ENCODE peak calls at places on chromosomes 6 and 20, in five cellular contexts. G is K562, J is IMR-90, K is fibroblast of lung, N is tibial nerve. Z is an unnamed sample.

GRCh38 chr6:1604347-1604990 is 5.2 kb upstream of the FOXC1 start:
- DNase-seq in G (peak), J (peak), K (no peak), N (no peak), Z (no peak)

GRCh38 chr6:15063253-15063853 is 182.5 kb upstream of the JARID2 start:
- DNase-seq in G (no peak), J (peak), K (peak), N (peak), Z (no peak)

GRCh38 chr6:31712296-31712695 is 2.9 kb upstream of the LY6G6D start:
- DNase-seq in G (no peak), J (no peak), K (no peak), N (no peak), Z (no peak)

GRCh38 chr6:56511591-56511990 is 131.1 kb downstream of the DST start:
- DNase-seq in G (no peak), J (no peak), K (no peak), N (no peak), Z (no peak)

GRCh38 chr6:56087421-56087820 is 160.0 kb downstream of the COL21A1 start:
- DNase-seq in G (no peak), J (peak), K (peak), N (no peak), Z (no peak)

GRCh38 chr20:528923-529594 is 14.5 kb downstream of the CSNK2A1 start:
- DNase-seq in G (no peak), J (peak), K (peak), N (no peak), Z (no peak)

GRCh38 chr6:52371656-52372151 is 9.8 kb downstream of the PAQR8 start:
- DNase-seq in G (no peak), J (no peak), K (peak), N (no peak), Z (no peak)

GRCh38 chr6:68007717-68008116 is 627.4 kb upstream of the ADGRB3 start:
- DNase-seq in G (no peak), J (no peak), K (no peak), N (no peak), Z (no peak)

GRCh38 chr6:101545171-101545570 is 151.7 kb downstream of the GRIK2 start:
- DNase-seq in G (no peak), J (peak), K (peak), N (no peak), Z (no peak)

GRCh38 chr6:69784595-69785377 is 12.0 kb downstream of the LMBRD1 start:
- DNase-seq in G (no peak), J (no peak), K (no peak), N (no peak), Z (no peak)

GRCh38 chr6:106694343-106694742 is 65.0 kb downstream of the QRSL1 start:
- DNase-seq in G (no peak), J (no peak), K (no peak), N (no peak), Z (no peak)

GRCh38 chr20:45114465-45115385 is at the start of gene WFDC5:
- DNase-seq in G (no peak), J (no peak), K (no peak), N (no peak), Z (no peak)

GRCh38 chr20:35912877-35913276 is 41.4 kb downstream of the SCAND1 start:
- DNase-seq in G (no peak), J (no peak), K (no peak), N (no peak), Z (no peak)

GRCh38 chr20:46004813-46005505 is 3.7 kb upstream of the MMP9 start:
- DNase-seq in G (no peak), J (no peak), K (no peak), N (peak), Z (no peak)

GRCh38 chr6:7389162-7389450 is 436 bp downstream of the CAGE1 start:
- DNase-seq in G (no peak), J (peak), K (peak), N (no peak), Z (no peak)

GRCh38 chr20:33893314-33893713 is 82.2 kb downstream of the CHMP4B start:
- DNase-seq in G (no peak), J (peak), K (peak), N (no peak), Z (no peak)

GRCh38 chr20:13739726-13740649 is 44.7 kb downstream of the ESF1 start:
- DNase-seq in G (no peak), J (no peak), K (no peak), N (no peak), Z (no peak)

GRCh38 chr6:69392745-69393144 is 404.1 kb downstream of the LMBRD1 start:
- DNase-seq in G (no peak), J (no peak), K (no peak), N (no peak), Z (no peak)

GRCh38 chr6:149264629-149265028 is 52.9 kb upstream of the TAB2 start:
- DNase-seq in G (no peak), J (no peak), K (no peak), N (no peak), Z (no peak)

GRCh38 chr6:148212366-148212765 is 130.3 kb upstream of the SASH1 start:
- DNase-seq in G (no peak), J (no peak), K (no peak), N (no peak), Z (no peak)

GRCh38 chr20:50987493-50988210 is 29.0 kb downstream of the MOCS3 start:
- DNase-seq in G (peak), J (peak), K (peak), N (peak), Z (no peak)

GRCh38 chr6:83517500-83517899 is 5.2 kb downstream of the PRSS35 start:
- DNase-seq in G (no peak), J (no peak), K (no peak), N (no peak), Z (no peak)

GRCh38 chr6:110513001-110513400 is 36.6 kb upstream of the SLC22A16 start:
- DNase-seq in G (no peak), J (peak), K (peak), N (no peak), Z (no peak)

GRCh38 chr6:93799226-93799625 is 379.9 kb upstream of the EPHA7 start:
- DNase-seq in G (no peak), J (no peak), K (peak), N (no peak), Z (no peak)

GRCh38 chr6:167855825-167856425 is 29.2 kb downstream of the AFDN start:
- DNase-seq in G (peak), J (peak), K (peak), N (no peak), Z (no peak)

GRCh38 chr6:4125933-4126864 is 9.2 kb downstream of the ECI2 start:
- DNase-seq in G (no peak), J (peak), K (peak), N (peak), Z (no peak)

GRCh38 chr20:16078172-16078898 is 494.9 kb downstream of the KIF16B start:
- DNase-seq in G (no peak), J (no peak), K (no peak), N (no peak), Z (no peak)

GRCh38 chr6:28757429-28758045 is 166.2 kb downstream of the TRIM27 start:
- DNase-seq in G (peak), J (no peak), K (no peak), N (no peak), Z (no peak)

GRCh38 chr6:116010400-116011095 is 50.1 kb downstream of the FRK start:
- DNase-seq in G (peak), J (peak), K (peak), N (peak), Z (peak)

GRCh38 chr20:43389839-43390626 is 67.7 kb upstream of the SRSF6 start:
- DNase-seq in G (peak), J (no peak), K (no peak), N (no peak), Z (no peak)

GRCh38 chr6:20877008-20877937 is 343.0 kb downstream of the CDKAL1 start:
- DNase-seq in G (no peak), J (peak), K (peak), N (peak), Z (peak)

GRCh38 chr6:170186909-170187668 is 103.8 kb downstream of the DLL1 start:
- DNase-seq in G (no peak), J (no peak), K (no peak), N (peak), Z (peak)

GRCh38 chr20:49758781-49759180 is 45.1 kb upstream of the B4GALT5 start:
- DNase-seq in G (no peak), J (no peak), K (no peak), N (no peak), Z (no peak)

GRCh38 chr20:63744158-63744557 is 4.6 kb downstream of the SLC2A4RG start:
- DNase-seq in G (no peak), J (no peak), K (no peak), N (no peak), Z (no peak)

GRCh38 chr6:145199961-145200360 is 535.4 kb downstream of the EPM2A start:
- DNase-seq in G (no peak), J (peak), K (peak), N (no peak), Z (no peak)

GRCh38 chr6:157323924-157324276 is 581 bp upstream of the TMEM242 start:
- DNase-seq in G (peak), J (peak), K (peak), N (peak), Z (peak)

GRCh38 chr20:63313349-63314014 is 20.5 kb downstream of the COL20A1 start:
- DNase-seq in G (no peak), J (no peak), K (no peak), N (no peak), Z (no peak)

GRCh38 chr6:152680151-152680550 is 17.5 kb upstream of the MYCT1 start:
- DNase-seq in G (no peak), J (no peak), K (no peak), N (no peak), Z (no peak)

GRCh38 chr20:14518648-14519047 is 181.2 kb upstream of the FLRT3 start:
- DNase-seq in G (no peak), J (no peak), K (no peak), N (no peak), Z (no peak)

GRCh38 chr6:38799529-38800184 is 84.5 kb downstream of the DNAH8 start:
- DNase-seq in G (no peak), J (no peak), K (no peak), N (no peak), Z (no peak)
- H3K27ac ChIP-seq in G (no peak), J (no peak), K (no peak), N (no peak), Z (no peak)

DNA sequence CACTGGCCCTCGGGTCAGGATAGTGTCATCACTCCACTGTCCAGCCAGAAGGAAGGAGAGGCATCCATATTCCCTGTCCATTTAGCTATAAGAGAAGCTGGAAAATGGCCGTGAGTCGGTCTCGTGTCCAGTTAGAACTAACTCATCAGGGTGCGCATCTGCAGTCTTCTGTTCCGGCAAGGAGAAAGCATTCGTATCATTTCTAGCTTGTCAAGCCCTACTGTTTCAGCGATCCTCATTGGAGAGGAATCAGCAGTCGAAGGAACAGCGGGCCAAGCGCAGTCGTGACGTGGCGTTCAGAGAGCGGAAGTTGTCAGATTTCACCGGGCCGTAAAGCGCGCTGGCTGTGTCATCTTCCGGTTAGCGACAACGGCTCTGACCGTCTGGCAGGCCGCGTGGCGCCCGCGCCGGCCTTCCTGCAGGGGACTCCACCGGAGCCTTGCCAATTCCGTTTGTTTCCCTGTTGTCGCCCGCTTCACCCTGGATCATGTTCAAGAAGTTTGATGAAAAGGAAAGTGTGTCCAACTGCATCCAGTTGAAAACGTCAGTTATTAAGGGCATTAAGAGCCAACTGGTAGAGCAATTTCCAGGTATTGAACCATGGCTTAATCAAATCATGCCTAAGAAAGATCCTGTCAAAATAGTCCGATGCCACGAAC is 32.9 kb downstream of the HM13 start:
- DNase-seq in G (peak), J (peak), K (peak), N (peak), Z (peak)
- TF ChIP-seq CTCF in G (no peak), J (no peak), K (peak), N (no peak), Z (no peak)

DNA sequence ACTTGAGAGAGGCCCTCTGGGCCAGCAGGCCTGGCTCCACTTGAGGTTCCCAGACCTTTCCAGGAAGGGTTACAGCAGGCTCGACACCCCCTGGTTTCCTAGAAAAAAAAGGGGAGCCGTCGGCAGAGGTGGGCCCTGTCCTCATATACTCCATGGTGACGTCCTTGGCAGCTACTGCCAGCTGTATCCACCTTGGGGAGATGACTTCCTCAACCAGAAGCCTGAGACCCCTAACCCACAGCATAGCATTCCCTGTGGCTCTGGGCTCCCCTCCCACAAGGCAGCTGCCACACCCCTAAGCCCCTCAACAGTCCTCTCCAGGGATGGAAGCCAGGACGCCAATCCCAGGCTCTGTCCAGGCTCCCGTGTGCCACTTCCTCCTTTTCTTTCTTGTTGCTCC is 294.8 kb downstream of the CDC5L start:
- DNase-seq in G (no peak), J (no peak), K (no peak), N (no peak), Z (no peak)
- H3K27ac ChIP-seq in G (no peak), J (no peak), K (no peak), N (no peak), Z (no peak)

GRCh38 chr6:22467645-22468044 is 101.7 kb upstream of the HDGFL1 start:
- DNase-seq in G (no peak), J (no peak), K (no peak), N (no peak), Z (no peak)

GRCh38 chr6:22471746-22472145 is 97.6 kb upstream of the HDGFL1 start:
- DNase-seq in G (no peak), J (no peak), K (no peak), N (no peak), Z (no peak)

GRCh38 chr6:22471369-22471690 is 98.0 kb upstream of the HDGFL1 start:
- DNase-seq in G (no peak), J (no peak), K (no peak), N (no peak), Z (no peak)

GRCh38 chr6:22468566-22468965 is 100.8 kb upstream of the HDGFL1 start:
- DNase-seq in G (no peak), J (peak), K (peak), N (no peak), Z (no peak)

GRCh38 chr6:22470454-22471368 is 98.7 kb upstream of the HDGFL1 start:
- DNase-seq in G (no peak), J (peak), K (peak), N (peak), Z (no peak)
- TF ChIP-seq CTCF in G (no peak), J (peak), K (peak), N (no peak), Z (no peak)

GRCh38 chr6:90294614-90294988 is 2.0 kb downstream of the BACH2 start:
- DNase-seq in G (no peak), J (no peak), K (peak), N (no peak), Z (no peak)
- H3K27ac ChIP-seq in G (no peak), J (no peak), K (no peak), N (peak), Z (peak)

DNA sequence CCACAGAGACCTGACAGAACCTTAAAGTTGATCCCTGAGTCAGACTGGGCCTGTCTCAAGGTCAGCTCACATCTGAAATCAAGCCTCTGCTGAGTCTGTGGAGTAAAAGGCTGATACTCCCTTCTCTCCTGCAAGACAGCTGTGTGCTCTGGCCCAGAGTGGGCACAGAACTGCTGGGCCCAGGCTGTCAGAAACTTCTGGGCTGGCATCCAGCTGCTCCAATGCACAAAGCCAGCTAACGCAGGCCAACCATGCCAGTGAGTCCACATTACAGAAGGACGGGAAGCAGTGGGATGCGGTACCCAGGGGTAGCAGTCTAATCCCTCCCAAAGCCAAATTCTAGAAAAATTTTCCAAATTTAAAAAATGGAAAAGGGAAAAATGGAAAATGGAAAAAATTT is 11.5 kb upstream of the TRIM31 start:
- DNase-seq in G (no peak), J (no peak), K (no peak), N (no peak), Z (no peak)
- TF ChIP-seq CTCF in G (no peak), J (no peak), K (no peak), N (no peak), Z (no peak)

DNA sequence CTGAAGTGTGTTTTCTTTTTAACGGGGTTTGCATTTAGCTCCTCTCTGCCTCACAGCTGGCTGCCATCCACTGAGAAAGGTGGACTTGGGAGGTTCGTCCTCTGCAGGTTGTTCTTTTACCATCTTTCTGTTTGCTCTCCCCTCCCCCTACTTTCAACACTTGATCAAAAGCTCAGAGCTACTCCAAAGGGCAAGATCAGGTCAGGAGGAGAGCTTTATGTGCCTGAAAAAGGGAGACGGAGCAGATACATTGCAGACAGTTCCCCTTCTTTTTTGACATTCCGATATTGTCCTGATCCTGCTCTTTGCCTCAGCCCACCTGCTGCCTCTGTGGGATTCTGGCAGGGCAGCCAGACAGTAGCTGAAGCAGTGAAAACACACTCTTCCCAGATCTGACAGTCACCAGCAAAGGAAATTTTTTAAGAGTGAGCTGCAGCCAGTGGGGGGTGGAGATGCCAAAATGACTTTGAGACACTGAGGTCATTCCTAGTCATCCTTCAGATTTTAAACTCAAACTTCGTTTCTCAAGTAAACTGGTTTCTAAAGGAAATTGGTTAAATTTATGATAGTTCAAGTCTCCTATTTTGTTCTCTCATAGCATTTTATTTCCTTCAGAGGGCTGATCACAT is 26.5 kb downstream of the SMLR1 start:
- DNase-seq in G (no peak), J (peak), K (peak), N (no peak), Z (no peak)
- H3K27ac ChIP-seq in G (no peak), J (no peak), K (no peak), N (no peak), Z (no peak)

DNA sequence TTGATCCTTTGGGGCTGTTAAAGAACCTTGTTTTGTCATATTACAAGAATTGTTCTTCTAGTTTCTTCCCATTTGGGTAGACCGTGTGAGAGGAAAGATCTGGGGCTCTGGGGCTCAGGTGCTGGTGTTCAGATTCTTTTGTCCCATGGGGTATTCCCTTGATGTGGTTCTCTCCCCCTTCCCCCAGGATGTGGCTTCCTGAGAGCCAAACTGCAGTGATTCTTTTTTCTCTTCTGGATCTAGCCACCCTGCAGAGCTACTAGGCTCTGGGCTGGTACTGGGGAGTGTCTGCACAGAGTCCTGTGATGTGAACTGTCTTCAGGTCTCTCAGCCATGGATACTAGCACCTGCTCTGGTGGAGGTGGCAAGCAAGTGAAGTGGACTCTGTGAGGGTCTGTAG is 480.5 kb upstream of the MAN1A1 start:
- DNase-seq in G (no peak), J (no peak), K (no peak), N (no peak), Z (no peak)
- TF ChIP-seq CTCF in G (no peak), J (no peak), K (no peak), N (no peak), Z (no peak)

GRCh38 chr20:21127201-21127981 is 1.5 kb downstream of the KIZ start:
- DNase-seq in G (no peak), J (no peak), K (no peak), N (no peak), Z (no peak)

GRCh38 chr20:21124190-21124589 is 1.7 kb upstream of the KIZ start:
- DNase-seq in G (no peak), J (no peak), K (no peak), N (no peak), Z (no peak)

GRCh38 chr20:21129861-21130260 is 4.0 kb downstream of the KIZ start:
- DNase-seq in G (no peak), J (no peak), K (no peak), N (no peak), Z (no peak)

GRCh38 chr20:21125072-21125848 is 622 bp upstream of the KIZ start:
- DNase-seq in G (no peak), J (peak), K (peak), N (no peak), Z (no peak)

GRCh38 chr20:21125849-21126840 is at the start of gene KIZ:
- DNase-seq in G (peak), J (peak), K (peak), N (peak), Z (peak)
- H3K27ac ChIP-seq in G (peak), J (peak), K (peak), N (peak), Z (peak)

Z was measured in coronary artery.